ENCODE peak calls at places on chromosome 13, in four cellular contexts. W is GM12878, G is K562, V is HepG2. U is an unnamed sample.
A peak's percentile ranks its signal among the peaks of the same experiment; 100 is the strongest.

GRCh38 chr13:51230473-51231105 is 8.4 kb downstream of the FAM124A start:
- DNase-seq in W (no peak), G (no peak), V (no peak), U (peak; percentile 46)

GRCh38 chr13:33402975-33403374 is 117.4 kb upstream of the STARD13 start:
- DNase-seq in W (no peak), G (no peak), V (no peak), U (no peak)

GRCh38 chr13:46146898-46147297 is 35.1 kb downstream of the LCP1 start:
- DNase-seq in W (no peak), G (no peak), V (peak; percentile 56), U (peak; percentile 67)

GRCh38 chr13:113057084-113057483 is 48.5 kb upstream of the F7 start:
- DNase-seq in W (no peak), G (no peak), V (no peak), U (no peak)

GRCh38 chr13:46339035-46339666 is 47.9 kb downstream of the RUBCNL start:
- DNase-seq in W (peak; percentile 59), G (no peak), V (no peak), U (no peak)

GRCh38 chr13:44117351-44117750 is 237.6 kb downstream of the LACC1 start:
- DNase-seq in W (no peak), G (no peak), V (no peak), U (peak; percentile 8)

GRCh38 chr13:51858433-51859247 is 3.1 kb upstream of the CCDC70 start:
- DNase-seq in W (no peak), G (no peak), V (peak; percentile 22), U (peak; percentile 38)

GRCh38 chr13:104057851-104058250 is 991.6 kb upstream of the SLC10A2 start:
- DNase-seq in W (no peak), G (no peak), V (no peak), U (no peak)

GRCh38 chr13:39039033-39039432 is 777 bp downstream of the NHLRC3 start:
- DNase-seq in W (no peak), G (no peak), V (peak; percentile 12), U (no peak)

GRCh38 chr13:35621989-35622388 is 145.5 kb upstream of the MAB21L1 start:
- DNase-seq in W (no peak), G (no peak), V (no peak), U (no peak)

GRCh38 chr13:40087021-40088002 is 431.9 kb downstream of the COG6 start:
- DNase-seq in W (no peak), G (no peak), V (peak; percentile 56), U (peak; percentile 46)

GRCh38 chr13:80313668-80314278 is 27.2 kb downstream of the SPRY2 start:
- DNase-seq in W (no peak), G (no peak), V (no peak), U (no peak)

GRCh38 chr13:111937763-111938375 is 129.1 kb upstream of the SOX1 start:
- DNase-seq in W (no peak), G (no peak), V (no peak), U (no peak)

GRCh38 chr13:54433511-54434206 is 1405.0 kb downstream of the OLFM4 start:
- DNase-seq in W (no peak), G (no peak), V (peak; percentile 10), U (no peak)

GRCh38 chr13:30143671-30144400 is 163.5 kb downstream of the KATNAL1 start:
- DNase-seq in W (no peak), G (no peak), V (no peak), U (no peak)

GRCh38 chr13:93727301-93728141 is 500.9 kb downstream of the GPC6 start:
- DNase-seq in W (no peak), G (no peak), V (peak; percentile 46), U (no peak)

GRCh38 chr13:40490086-40490723 is 176.2 kb downstream of the FOXO1 start:
- DNase-seq in W (no peak), G (no peak), V (no peak), U (no peak)

GRCh38 chr13:113848431-113849260 is 15.2 kb downstream of the GAS6 start:
- DNase-seq in W (no peak), G (no peak), V (no peak), U (no peak)

GRCh38 chr13:73722120-73722519 is 412.1 kb downstream of the KLF12 start:
- DNase-seq in W (peak; percentile 39), G (no peak), V (peak; percentile 5), U (peak; percentile 58)

GRCh38 chr13:109611912-109612691 is 174.3 kb downstream of the IRS2 start:
- DNase-seq in W (no peak), G (no peak), V (no peak), U (no peak)

GRCh38 chr13:112891477-112892401 is 77.3 kb upstream of the MCF2L start:
- DNase-seq in W (no peak), G (no peak), V (no peak), U (peak; percentile 48)

GRCh38 chr13:39336964-39337363 is 266.0 kb downstream of the LHFPL6 start:
- DNase-seq in W (no peak), G (no peak), V (no peak), U (no peak)

GRCh38 chr13:28488376-28489005 is 6.4 kb downstream of the FLT1 start:
- DNase-seq in W (no peak), G (no peak), V (no peak), U (no peak)

GRCh38 chr13:40664100-40665060 is 2.1 kb downstream of the FOXO1 start:
- DNase-seq in W (no peak), G (peak; percentile 57), V (peak; percentile 43), U (peak; percentile 45)

GRCh38 chr13:97574926-97575325 is 141.0 kb downstream of the RAP2A start:
- DNase-seq in W (no peak), G (no peak), V (peak; percentile 38), U (peak; percentile 78)

GRCh38 chr13:26377038-26377437 is 123.1 kb downstream of the CDK8 start:
- DNase-seq in W (no peak), G (peak; percentile 6), V (peak; percentile 28), U (peak; percentile 81)

GRCh38 chr13:60755380-60756163 is 358.6 kb downstream of the TDRD3 start:
- DNase-seq in W (no peak), G (no peak), V (no peak), U (peak; percentile 71)

GRCh38 chr13:109968876-109969577 is 182.6 kb upstream of the IRS2 start:
- DNase-seq in W (no peak), G (no peak), V (no peak), U (no peak)

GRCh38 chr13:76387561-76387960 is 498.6 kb downstream of the KCTD12 start:
- DNase-seq in W (no peak), G (no peak), V (no peak), U (no peak)

GRCh38 chr13:90500569-90500968 is 846.9 kb upstream of the MIR17HG start:
- DNase-seq in W (no peak), G (no peak), V (no peak), U (no peak)

GRCh38 chr13:26254583-26255102 is 714 bp downstream of the CDK8 start:
- DNase-seq in W (no peak), G (peak; percentile 14), V (peak; percentile 44), U (peak; percentile 73)

GRCh38 chr13:58855283-58855682 is 1223.7 kb downstream of the PCDH17 start:
- DNase-seq in W (no peak), G (no peak), V (no peak), U (no peak)

GRCh38 chr13:31107109-31107508 is 54.6 kb downstream of the HSPH1 start:
- DNase-seq in W (no peak), G (no peak), V (no peak), U (no peak)

GRCh38 chr13:41052441-41052840 is 8.9 kb upstream of the WBP4 start:
- DNase-seq in W (no peak), G (no peak), V (no peak), U (no peak)

GRCh38 chr13:65926750-65927171 is 1303.4 kb downstream of the PCDH9 start:
- DNase-seq in W (no peak), G (no peak), V (peak; percentile 2), U (peak; percentile 75)

GRCh38 chr13:103431880-103432279 is 365.7 kb upstream of the SLC10A2 start:
- DNase-seq in W (no peak), G (no peak), V (no peak), U (no peak)

GRCh38 chr13:109743706-109744453 is 42.5 kb downstream of the IRS2 start:
- DNase-seq in W (no peak), G (no peak), V (no peak), U (no peak)

GRCh38 chr13:71590654-71591148 is 276.3 kb downstream of the DACH1 start:
- DNase-seq in W (no peak), G (no peak), V (no peak), U (peak; percentile 34)

DNA sequence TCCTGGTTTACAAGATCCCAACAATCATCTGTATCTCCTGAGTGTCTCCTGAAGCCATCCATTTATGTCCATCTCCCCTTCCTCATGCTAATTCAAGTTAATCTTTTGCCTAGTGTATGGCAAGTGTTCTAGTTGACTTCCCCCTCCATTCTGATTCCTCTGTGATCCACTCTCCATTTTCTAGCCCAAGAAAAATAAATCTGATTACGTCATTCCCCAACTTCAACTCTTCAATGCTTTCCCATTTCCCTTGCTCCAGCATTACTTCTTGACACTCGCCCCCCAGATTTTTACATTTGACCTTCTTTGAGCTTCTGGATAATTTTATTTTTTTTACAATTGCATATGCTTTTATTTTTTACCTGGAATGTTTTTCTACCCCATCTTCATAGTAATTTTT is 640.8 kb downstream of the TBC1D4 start:
- DNase-seq in W (no peak), G (no peak), V (no peak), U (no peak)
- TF ChIP-seq CREB1 in W (no peak), G (no peak), V (peak; percentile 63), U (no peak)

DNA sequence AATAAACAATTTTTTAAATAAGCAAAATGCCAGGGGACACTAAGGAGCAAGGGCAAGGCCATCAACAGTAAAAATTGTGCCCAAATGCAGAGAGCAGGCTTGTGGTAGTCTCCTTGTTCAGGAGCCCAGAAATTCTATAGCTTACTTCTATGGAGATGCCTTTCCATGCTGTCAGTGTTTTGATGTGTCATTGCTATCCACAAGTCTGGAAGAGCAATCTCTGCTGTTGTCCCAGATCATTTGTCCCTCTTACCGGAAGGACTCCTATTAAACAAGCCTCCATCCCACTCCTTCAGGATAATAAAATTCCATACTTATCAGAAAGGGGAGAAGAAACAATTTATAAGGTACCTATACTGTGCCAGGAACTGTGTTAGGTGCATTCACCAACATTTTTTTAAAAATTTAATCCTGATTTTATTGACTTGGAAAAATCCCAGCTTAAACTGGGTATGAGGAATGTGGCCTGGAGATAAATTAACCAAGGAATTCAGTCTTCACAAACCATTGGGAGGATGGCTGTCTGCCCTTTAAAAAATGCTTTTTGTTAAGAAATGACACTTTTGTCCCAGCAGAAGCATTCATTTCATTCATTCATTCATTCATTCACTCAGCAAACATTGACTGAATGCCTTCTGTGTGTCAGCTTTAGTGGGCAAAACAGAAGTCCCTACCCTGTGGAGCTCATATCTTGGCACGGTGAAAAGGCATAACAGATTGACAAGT is 26.8 kb upstream of the CYSLTR2 start:
- DNase-seq in W (no peak), G (no peak), V (peak; percentile 21), U (no peak)
- H3K4me2 ChIP-seq in W (no peak overlapping the region), G (no peak overlapping the region), V (peak overlapping the region; percentile 61), U (no peak overlapping the region)

GRCh38 chr13:69641773-69642172 is 465.9 kb upstream of the ATXN8OS start:
- DNase-seq in W (no peak), G (no peak), V (no peak), U (no peak)

GRCh38 chr13:69644447-69644846 is 463.2 kb upstream of the ATXN8OS start:
- DNase-seq in W (no peak), G (no peak), V (no peak), U (no peak)
- TF ChIP-seq CREB1 in W (no peak), G (no peak), V (no peak), U (no peak)

GRCh38 chr13:99265823-99266426 is 7.7 kb upstream of the GPR18 start:
- DNase-seq in W (no peak), G (peak; percentile 30), V (peak; percentile 46), U (peak; percentile 70)
- H3K4me2 ChIP-seq in W (no peak overlapping the region), G (no peak overlapping the region), V (no peak overlapping the region), U (no peak overlapping the region)

U was measured in GM23338.